ENCODE peak calls at places on chromosomes 6 and 20, in six cellular contexts. S, Y, D, K, L and A are unnamed samples.

GRCh38 chr20:9400371-9401025 is 113.9 kb upstream of the LAMP5 start:
- DNase-seq in S (peak; percentile 20), Y (no peak), D (no peak), K (no peak), L (no peak), A (no peak)

GRCh38 chr20:44888226-44889103 is 3.0 kb downstream of the YWHAB start:
- DNase-seq in S (no peak), Y (no peak), D (no peak), K (peak; percentile 37), L (no peak), A (peak; percentile 94)

GRCh38 chr6:127618729-127619128 is 41.8 kb downstream of the C6orf58 start:
- DNase-seq in S (peak; percentile 11), Y (no peak), D (no peak), K (no peak), L (no peak), A (no peak)

GRCh38 chr6:46583081-46583480 is 69.5 kb downstream of the CYP39A1 start:
- DNase-seq in S (no peak), Y (no peak), D (peak; percentile 7), K (no peak), L (no peak), A (no peak)

GRCh38 chr6:121868191-121868590 is 432.7 kb downstream of the GJA1 start:
- DNase-seq in S (peak; percentile 44), Y (no peak), D (no peak), K (peak; percentile 11), L (no peak), A (peak; percentile 33)

GRCh38 chr20:21357851-21358250 is 39.5 kb downstream of the NKX2-4 start:
- DNase-seq in S (peak; percentile 12), Y (no peak), D (peak; percentile 79), K (no peak), L (no peak), A (no peak)

GRCh38 chr6:24778121-24778520 is 3.4 kb downstream of the GMNN start:
- DNase-seq in S (no peak), Y (no peak), D (no peak), K (no peak), L (no peak), A (no peak)

GRCh38 chr6:133241901-133242760 is 974 bp downstream of the EYA4 start:
- DNase-seq in S (peak; percentile 66), Y (no peak), D (peak; percentile 62), K (peak; percentile 60), L (peak; percentile 46), A (no peak)

GRCh38 chr6:2412731-2413130 is 167.3 kb upstream of the GMDS start:
- DNase-seq in S (peak; percentile 90), Y (no peak), D (no peak), K (no peak), L (no peak), A (no peak)

GRCh38 chr20:37687478-37687805 is 6.4 kb upstream of the CTNNBL1 start:
- DNase-seq in S (no peak), Y (no peak), D (no peak), K (no peak), L (no peak), A (no peak)

GRCh38 chr6:34888874-34889555 is at the start of gene ANKS1A:
- DNase-seq in S (peak; percentile 21), Y (peak; percentile 70), D (peak; percentile 88), K (peak; percentile 65), L (peak; percentile 74), A (peak; percentile 88)

GRCh38 chr20:12555369-12555768 is 453.4 kb upstream of the SPTLC3 start:
- DNase-seq in S (no peak), Y (no peak), D (no peak), K (no peak), L (no peak), A (no peak)

GRCh38 chr20:25239387-25240370 is 8.2 kb upstream of the PYGB start:
- DNase-seq in S (no peak), Y (no peak), D (no peak), K (no peak), L (no peak), A (no peak)

GRCh38 chr6:116564921-116565872 is 6.1 kb upstream of the RWDD1 start:
- DNase-seq in S (no peak), Y (no peak), D (no peak), K (no peak), L (no peak), A (no peak)

GRCh38 chr6:42009844-42010184 is 40.5 kb upstream of the TAF8 start:
- DNase-seq in S (no peak), Y (no peak), D (peak; percentile 69), K (no peak), L (no peak), A (peak; percentile 81)

GRCh38 chr6:2862712-2863174 is 21.1 kb upstream of the SERPINB1 start:
- DNase-seq in S (no peak), Y (no peak), D (no peak), K (no peak), L (no peak), A (no peak)

GRCh38 chr6:30213654-30213998 is 420 bp upstream of the TRIM26 start:
- DNase-seq in S (no peak), Y (no peak), D (no peak), K (no peak), L (no peak), A (no peak)

GRCh38 chr6:30213999-30214982 is 1.1 kb upstream of the TRIM26 start:
- DNase-seq in S (peak; percentile 73), Y (no peak), D (peak; percentile 77), K (peak; percentile 90), L (peak; percentile 46), A (peak; percentile 59)

GRCh38 chr6:30212865-30213653 is at the start of gene TRIM26:
- DNase-seq in S (peak; percentile 95), Y (peak; percentile 89), D (peak; percentile 99), K (peak; percentile 98), L (peak; percentile 93), A (peak; percentile 99)

GRCh38 chr6:30211899-30212298 is 1.3 kb downstream of the TRIM26 start:
- DNase-seq in S (no peak), Y (no peak), D (no peak), K (no peak), L (no peak), A (no peak)

GRCh38 chr6:30211306-30211705 is 1.9 kb downstream of the TRIM26 start:
- DNase-seq in S (no peak), Y (no peak), D (no peak), K (no peak), L (no peak), A (no peak)
- H3K4me3 ChIP-seq in S (no peak overlapping the region), Y (no peak overlapping the region), D (no peak overlapping the region), K (no peak overlapping the region), L (peak overlapping the region; percentile 89), A (no peak overlapping the region)

GRCh38 chr6:151804585-151805285 is 2.7 kb upstream of the ESR1 start:
- DNase-seq in S (no peak), Y (no peak), D (no peak), K (no peak), L (no peak), A (no peak)

GRCh38 chr6:151805286-151805840 is 2.1 kb upstream of the ESR1 start:
- DNase-seq in S (no peak), Y (no peak), D (no peak), K (no peak), L (no peak), A (no peak)

GRCh38 chr6:151806757-151807512 is 547 bp upstream of the ESR1 start:
- DNase-seq in S (no peak), Y (no peak), D (no peak), K (no peak), L (no peak), A (no peak)

GRCh38 chr6:151807513-151808330 is at the start of gene ESR1:
- DNase-seq in S (no peak), Y (peak; percentile 29), D (peak; percentile 71), K (peak; percentile 2), L (no peak), A (no peak)

GRCh38 chr6:151808331-151809241 is 1.1 kb downstream of the ESR1 start:
- DNase-seq in S (no peak), Y (no peak), D (peak; percentile 22), K (no peak), L (no peak), A (peak; percentile 60)
- H3K79me1 ChIP-seq in S (no peaks in the 10 kb centered on the region), Y (no peaks in the 10 kb centered on the region), D (no peaks in the 10 kb centered on the region), K (no peaks in the 10 kb centered on the region), L (peaks cover 2% of the 10 kb centered on the region), A (no peaks in the 10 kb centered on the region)

GRCh38 chr6:163965426-163966348 is 551.2 kb downstream of the QKI start:
- DNase-seq in S (no peak), Y (no peak), D (peak; percentile 30), K (peak; percentile 56), L (no peak), A (no peak)
- H3K4me3 ChIP-seq in S (no peak overlapping the region), Y (no peak overlapping the region), D (no peak overlapping the region), K (no peak overlapping the region), L (no peak overlapping the region), A (no peak overlapping the region)

GRCh38 chr6:162710438-162710837 is 17.1 kb downstream of the PRKN start:
- DNase-seq in S (no peak), Y (no peak), D (no peak), K (no peak), L (no peak), A (no peak)
- H3K79me1 ChIP-seq in S (no peaks in the 10 kb centered on the region), Y (no peaks in the 10 kb centered on the region), D (no peaks in the 10 kb centered on the region), K (peaks cover 1% of the 10 kb centered on the region), L (no peaks in the 10 kb centered on the region), A (no peaks in the 10 kb centered on the region)

DNA sequence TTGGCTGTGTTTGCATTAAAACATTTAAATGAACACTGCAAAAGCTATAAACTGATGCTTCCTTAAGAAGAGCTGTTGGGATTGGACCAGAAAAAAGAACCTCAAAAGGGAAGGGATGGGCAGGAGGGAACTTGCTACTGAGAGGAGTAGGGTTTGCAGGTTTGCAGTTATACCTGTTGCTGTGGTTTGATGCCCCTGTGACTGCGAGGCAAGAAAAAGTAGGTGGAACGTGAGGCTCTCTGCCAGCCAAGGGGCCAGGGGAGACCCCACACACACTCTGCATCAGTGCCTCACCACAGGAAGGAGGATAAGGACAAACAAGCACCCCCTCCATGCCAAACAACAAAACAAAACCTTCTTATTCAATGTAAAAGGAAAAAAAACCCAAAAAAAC is 197.1 kb downstream of the BCAS1 start:
- DNase-seq in S (no peak), Y (no peak), D (no peak), K (no peak), L (no peak), A (no peak)
- H3K4me3 ChIP-seq in S (no peak overlapping the region), Y (no peak overlapping the region), D (no peak overlapping the region), K (no peak overlapping the region), L (no peak overlapping the region), A (no peak overlapping the region)

DNA sequence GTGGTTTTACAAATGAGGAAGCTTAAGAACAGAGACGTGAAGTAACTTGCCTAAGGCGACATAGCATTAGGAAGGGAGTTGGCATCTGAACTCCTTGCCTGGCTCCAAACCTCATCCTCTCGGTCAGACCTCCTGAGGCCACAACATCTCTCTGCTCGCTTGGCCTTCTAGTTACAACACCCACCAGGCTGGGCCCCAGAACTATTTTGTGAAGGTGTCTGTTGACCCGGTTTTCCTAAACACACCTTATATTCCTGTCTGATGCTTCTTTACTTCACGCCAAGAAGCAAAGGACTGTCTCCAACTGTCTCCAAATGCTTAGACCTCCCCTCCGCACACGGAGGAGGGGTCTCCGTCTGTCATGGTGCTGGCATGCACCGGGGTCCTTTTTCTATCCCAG is 326.6 kb downstream of the THBS2 start:
- DNase-seq in S (no peak), Y (no peak), D (no peak), K (no peak), L (no peak), A (no peak)
- H3K79me1 ChIP-seq in S (no peaks in the 10 kb centered on the region), Y (no peaks in the 10 kb centered on the region), D (no peaks in the 10 kb centered on the region), K (no peaks in the 10 kb centered on the region), L (peaks cover 2% of the 10 kb centered on the region), A (no peaks in the 10 kb centered on the region)